ENCODE peak calls at places on chromosome 15, in six cellular contexts. S, B, Y, U, K and D are unnamed samples. For H3K4me1, the result is how much of the 10 kb centered on the place peaks cover.

GRCh38 chr15:70324001-70324974 is 226.6 kb upstream of the TLE3 start:
- DNase-seq in S (no peak), B (no peak), Y (no peak), U (peak), K (no peak), D (no peak)

GRCh38 chr15:48516125-48516524 is 129.4 kb downstream of the FBN1 start:
- DNase-seq in S (no peak), B (no peak), Y (no peak), U (no peak), K (peak), D (no peak)

GRCh38 chr15:80780416-80781221 is 1.4 kb downstream of the CEMIP start:
- DNase-seq in S (peak), B (peak), Y (peak), U (peak), K (peak), D (peak)

GRCh38 chr15:36501063-36501678 is 78.3 kb upstream of the CDIN1 start:
- DNase-seq in S (peak), B (no peak), Y (no peak), U (peak), K (peak), D (no peak)

GRCh38 chr15:43434436-43434835 is 58.5 kb downstream of the TP53BP1 start:
- DNase-seq in S (no peak), B (no peak), Y (no peak), U (no peak), K (no peak), D (no peak)

GRCh38 chr15:68616397-68616796 is 37.6 kb downstream of the CORO2B start:
- DNase-seq in S (no peak), B (no peak), Y (no peak), U (no peak), K (no peak), D (no peak)

GRCh38 chr15:77419050-77419835 is 661 bp downstream of the PEAK1 start:
- DNase-seq in S (peak), B (peak), Y (peak), U (peak), K (peak), D (peak)

GRCh38 chr15:25693321-25694237 is 169.5 kb downstream of the ATP10A start:
- DNase-seq in S (peak), B (peak), Y (peak), U (peak), K (peak), D (no peak)

GRCh38 chr15:94455297-94455696 is 223.9 kb downstream of the MCTP2 start:
- DNase-seq in S (no peak), B (no peak), Y (no peak), U (no peak), K (no peak), D (no peak)

GRCh38 chr15:41969851-41970431 is 2.4 kb downstream of the EHD4 start:
- DNase-seq in S (no peak), B (no peak), Y (no peak), U (peak), K (no peak), D (no peak)

GRCh38 chr15:71261934-71262333 is 146.7 kb downstream of the THSD4 start:
- DNase-seq in S (no peak), B (no peak), Y (no peak), U (no peak), K (no peak), D (no peak)

GRCh38 chr15:69891070-69891491 is 206.6 kb downstream of the TLE3 start:
- DNase-seq in S (peak), B (no peak), Y (no peak), U (no peak), K (no peak), D (no peak)

GRCh38 chr15:77654975-77655374 is 22.3 kb upstream of the LINGO1 start:
- DNase-seq in S (peak), B (no peak), Y (no peak), U (peak), K (no peak), D (no peak)

GRCh38 chr15:69561071-69561784 is 108.6 kb downstream of the RPLP1 start:
- DNase-seq in S (no peak), B (no peak), Y (no peak), U (no peak), K (no peak), D (no peak)

GRCh38 chr15:56586206-56586605 is 121.3 kb upstream of the MNS1 start:
- DNase-seq in S (no peak), B (no peak), Y (no peak), U (no peak), K (no peak), D (no peak)

GRCh38 chr15:48601095-48601494 is 44.4 kb downstream of the FBN1 start:
- DNase-seq in S (no peak), B (no peak), Y (no peak), U (no peak), K (no peak), D (no peak)

GRCh38 chr15:43194775-43195174 is 9.6 kb downstream of the CCNDBP1 start:
- DNase-seq in S (no peak), B (no peak), Y (no peak), U (no peak), K (no peak), D (no peak)

GRCh38 chr15:96070636-96071035 is 259.9 kb upstream of the NR2F2 start:
- DNase-seq in S (no peak), B (no peak), Y (no peak), U (no peak), K (no peak), D (no peak)
- H3K4me1 ChIP-seq in S (under half), B (under half), Y (under half), U (under half), K (under half), D (under half)

DNA sequence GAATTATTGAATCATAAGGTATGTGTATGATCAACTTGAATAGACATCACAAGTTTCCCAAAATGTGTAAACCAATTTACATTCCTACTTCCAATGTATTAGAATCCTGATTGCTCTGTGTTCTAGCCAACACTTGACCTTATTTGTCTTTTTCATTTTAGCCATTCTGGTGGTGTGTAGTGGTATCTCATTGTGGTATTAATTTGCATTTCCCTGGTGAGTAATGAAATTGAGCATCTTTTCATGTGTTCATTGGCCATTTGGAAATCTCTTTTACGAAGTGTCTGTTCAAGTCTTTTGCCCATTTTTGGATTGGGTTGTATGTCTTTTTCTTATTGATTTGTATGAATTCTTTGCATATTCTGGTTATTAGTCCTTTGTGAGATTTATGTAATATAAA is 138.0 kb downstream of the RBPMS2 start:
- DNase-seq in S (no peak), B (no peak), Y (no peak), U (no peak), K (no peak), D (no peak)
- H3K4me1 ChIP-seq in S (under half), B (half or more), Y (under half), U (under half), K (under half), D (under half)

GRCh38 chr15:64466408-64467116 is 6.2 kb downstream of the ZNF609 start:
- DNase-seq in S (peak), B (no peak), Y (no peak), U (peak), K (no peak), D (no peak)

GRCh38 chr15:64462492-64462891 is 2.1 kb downstream of the ZNF609 start:
- DNase-seq in S (no peak), B (no peak), Y (no peak), U (no peak), K (no peak), D (no peak)

GRCh38 chr15:64460737-64461576 is 579 bp downstream of the ZNF609 start:
- DNase-seq in S (peak), B (no peak), Y (no peak), U (peak), K (peak), D (peak)

GRCh38 chr15:64461577-64462162 is 1.3 kb downstream of the ZNF609 start:
- DNase-seq in S (peak), B (no peak), Y (no peak), U (peak), K (peak), D (no peak)

GRCh38 chr15:64464271-64465005 is 4.1 kb downstream of the ZNF609 start:
- DNase-seq in S (no peak), B (no peak), Y (no peak), U (no peak), K (peak), D (no peak)
- H3K4me1 ChIP-seq in S (half or more), B (half or more), Y (under half), U (under half), K (under half), D (under half)

DNA sequence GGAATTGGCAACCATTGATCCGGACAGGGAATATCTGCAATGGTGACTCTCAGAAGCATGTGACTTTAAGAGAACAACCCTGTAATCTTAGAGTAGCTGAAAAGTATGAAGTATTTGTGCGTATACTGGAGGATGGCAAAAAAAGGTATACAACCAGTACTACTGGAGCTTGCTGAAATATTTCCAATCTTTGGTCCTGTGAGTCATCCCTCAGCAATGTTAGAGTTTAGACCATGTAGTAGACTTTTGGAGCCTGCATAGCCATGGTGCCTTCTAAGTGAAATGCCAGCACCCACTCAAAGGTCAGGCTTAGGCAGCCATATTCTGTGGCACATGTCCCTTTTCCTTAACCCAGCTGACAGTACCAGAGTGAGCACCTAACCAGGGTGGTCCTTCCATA is 429.4 kb downstream of the NTRK3 start:
- DNase-seq in S (no peak), B (no peak), Y (no peak), U (peak), K (peak), D (no peak)
- H3K4me1 ChIP-seq in S (under half), B (under half), Y (under half), U (under half), K (under half), D (under half)

GRCh38 chr15:79007066-79007465 is 62.2 kb upstream of the CTSH start:
- DNase-seq in S (peak), B (peak), Y (peak), U (peak), K (peak), D (no peak)

GRCh38 chr15:79003896-79004295 is 59.0 kb upstream of the CTSH start:
- DNase-seq in S (no peak), B (no peak), Y (no peak), U (no peak), K (no peak), D (no peak)

GRCh38 chr15:79008666-79009065 is 63.8 kb upstream of the CTSH start:
- DNase-seq in S (peak), B (no peak), Y (no peak), U (no peak), K (no peak), D (no peak)

GRCh38 chr15:79004336-79004735 is 59.5 kb upstream of the CTSH start:
- DNase-seq in S (no peak), B (no peak), Y (peak), U (peak), K (peak), D (no peak)

DNA sequence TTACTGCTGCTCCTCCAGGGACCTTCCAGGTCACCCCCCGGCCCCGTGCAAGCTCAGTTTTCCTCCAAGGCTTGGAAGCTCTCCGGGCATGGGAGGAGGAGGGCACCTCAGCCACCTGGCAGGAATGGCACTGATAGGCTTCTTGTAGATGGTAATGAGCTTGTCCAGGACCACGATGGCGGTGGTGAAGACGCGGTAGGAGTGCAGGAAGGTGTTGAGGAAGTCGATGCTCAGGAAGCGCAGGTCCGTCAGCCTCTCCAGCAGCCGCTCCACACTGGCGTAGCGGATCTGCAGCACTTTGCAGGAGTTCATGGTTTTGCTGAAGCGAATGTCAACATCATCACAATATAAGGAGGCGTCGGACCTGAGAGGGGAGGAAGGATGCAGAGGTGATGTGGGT is 61.2 kb upstream of the CTSH start:
- DNase-seq in S (no peak), B (no peak), Y (peak), U (no peak), K (no peak), D (no peak)
- H3K4me1 ChIP-seq in S (under half), B (under half), Y (under half), U (under half), K (under half), D (under half)

GRCh38 chr15:52672661-52673060 is 6.5 kb downstream of the ATOSA start:
- DNase-seq in S (no peak), B (no peak), Y (no peak), U (no peak), K (no peak), D (no peak)

GRCh38 chr15:52674831-52675230 is 4.4 kb downstream of the ATOSA start:
- DNase-seq in S (no peak), B (no peak), Y (no peak), U (no peak), K (no peak), D (no peak)

GRCh38 chr15:52673734-52674133 is 5.5 kb downstream of the ATOSA start:
- DNase-seq in S (no peak), B (no peak), Y (no peak), U (no peak), K (no peak), D (no peak)

GRCh38 chr15:52670087-52670486 is 9.1 kb downstream of the ATOSA start:
- DNase-seq in S (no peak), B (no peak), Y (no peak), U (no peak), K (no peak), D (no peak)

GRCh38 chr15:52673312-52673711 is 5.9 kb downstream of the ATOSA start:
- DNase-seq in S (no peak), B (no peak), Y (no peak), U (no peak), K (no peak), D (no peak)
- H3K4me1 ChIP-seq in S (under half), B (half or more), Y (half or more), U (under half), K (under half), D (under half)

GRCh38 chr15:31453558-31454318 is 127.1 kb downstream of the KLF13 start:
- DNase-seq in S (no peak), B (no peak), Y (no peak), U (no peak), K (no peak), D (no peak)
- H3K4me1 ChIP-seq in S (under half), B (under half), Y (under half), U (under half), K (under half), D (under half)

GRCh38 chr15:90188914-90189748 is 12.0 kb upstream of the SEMA4B start:
- DNase-seq in S (no peak), B (no peak), Y (no peak), U (no peak), K (peak), D (no peak)
- H3K4me1 ChIP-seq in S (under half), B (half or more), Y (under half), U (under half), K (under half), D (under half)

DNA sequence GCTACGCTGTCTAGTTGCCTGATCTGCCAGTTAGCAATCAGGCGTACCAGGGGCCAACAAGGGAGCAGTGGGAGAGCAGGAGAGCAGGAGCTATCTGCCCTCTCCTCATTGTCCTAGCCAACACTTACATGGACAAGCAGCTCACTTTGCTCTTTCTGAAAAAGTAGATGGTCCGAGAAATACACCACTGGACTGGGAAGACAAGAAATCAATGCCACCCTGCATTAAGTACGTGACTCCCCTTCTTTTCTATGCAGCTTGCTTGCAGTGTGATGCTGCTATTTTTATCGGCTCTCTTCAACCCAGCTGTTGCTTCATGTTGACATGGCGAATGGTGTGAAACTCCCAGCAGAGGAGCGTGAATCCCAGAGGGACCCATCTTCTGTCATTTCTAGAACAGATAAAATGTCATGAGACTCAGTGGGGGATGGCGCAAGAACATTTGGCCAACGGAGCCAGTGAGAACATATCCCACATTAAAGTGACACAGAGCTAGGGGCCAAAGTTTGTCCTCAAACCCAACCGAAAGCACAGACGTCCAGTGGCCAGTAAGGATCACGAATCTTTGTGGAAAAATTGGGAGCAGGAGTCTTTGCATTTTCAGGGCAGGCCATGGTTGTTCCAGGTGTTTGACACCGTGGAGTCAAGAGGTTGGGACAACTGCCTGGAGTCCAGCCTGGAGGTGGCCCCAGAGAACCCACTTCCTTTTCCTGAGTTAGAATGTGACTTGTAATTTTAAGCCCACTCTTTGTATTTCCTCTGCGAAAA is 53.7 kb upstream of the MEF2A start:
- DNase-seq in S (no peak), B (no peak), Y (peak), U (no peak), K (peak), D (peak)
- H3K4me1 ChIP-seq in S (under half), B (half or more), Y (half or more), U (under half), K (under half), D (under half)

GRCh38 chr15:73359653-73360052 is 9.1 kb downstream of the HCN4 start:
- DNase-seq in S (no peak), B (no peak), Y (no peak), U (no peak), K (no peak), D (no peak)
- H3K4me1 ChIP-seq in S (under half), B (half or more), Y (under half), U (under half), K (half or more), D (under half)